ENCODE peak calls at places on chromosomes 5 and 9, in four cellular contexts. S is H54, P is nucleus accumbens, T is HTR-8/SVneo. L is an unnamed sample.

GRCh38 chr9:79233542-79233941 is 338.2 kb upstream of the TLE4 start:
- DNase-seq in S (no peak), P (no peak), T (no peak), L (peak; percentile 56)

GRCh38 chr9:127189628-127190027 is 67.2 kb upstream of the ANGPTL2 start:
- DNase-seq in S (no peak), P (no peak), T (no peak), L (no peak)

GRCh38 chr5:160297776-160298175 is 14.6 kb downstream of the CCNJL start:
- DNase-seq in S (no peak), P (no peak), T (no peak), L (no peak)

GRCh38 chr5:125005287-125005686 is 258.8 kb upstream of the ZNF608 start:
- DNase-seq in S (no peak), P (no peak), T (no peak), L (no peak)

GRCh38 chr5:151123897-151124751 is 33.5 kb downstream of the ANXA6 start:
- DNase-seq in S (peak; percentile 31), P (no peak), T (no peak), L (no peak)

GRCh38 chr5:148790545-148791333 is 35.7 kb upstream of the ADRB2 start:
- DNase-seq in S (no peak), P (no peak), T (no peak), L (no peak)

GRCh38 chr5:71887680-71888079 is 168.6 kb downstream of the CARTPT start:
- DNase-seq in S (peak; percentile 47), P (no peak), T (peak; percentile 76), L (peak; percentile 51)

GRCh38 chr9:127557466-127557869 is 54.6 kb upstream of the STXBP1 start:
- DNase-seq in S (peak; percentile 79), P (no peak), T (peak; percentile 53), L (peak; percentile 32)

GRCh38 chr5:141877478-141878185 is 578 bp downstream of the PCDH1 start:
- DNase-seq in S (no peak), P (peak; percentile 21), T (no peak), L (no peak)

GRCh38 chr9:68808481-68808880 is 103.4 kb downstream of the PIP5K1B start:
- DNase-seq in S (no peak), P (no peak), T (no peak), L (no peak)

GRCh38 chr9:6680797-6681146 is 35.2 kb upstream of the GLDC start:
- DNase-seq in S (peak; percentile 63), P (no peak), T (peak; percentile 66), L (peak; percentile 84)

GRCh38 chr9:93121316-93122241 is 12.5 kb downstream of the NINJ1 start:
- DNase-seq in S (no peak), P (no peak), T (no peak), L (no peak)

GRCh38 chr9:95044731-95045508 is 272.6 kb downstream of the FANCC start:
- DNase-seq in S (no peak), P (no peak), T (no peak), L (no peak)

GRCh38 chr9:73116030-73116429 is 35.6 kb upstream of the ANXA1 start:
- DNase-seq in S (peak; percentile 37), P (no peak), T (peak; percentile 5), L (no peak)

GRCh38 chr9:91179237-91180138 is 182.2 kb downstream of the AUH start:
- DNase-seq in S (no peak), P (no peak), T (no peak), L (no peak)

GRCh38 chr5:95803271-95804148 is 19.0 kb downstream of the GLRX start:
- DNase-seq in S (no peak), P (no peak), T (no peak), L (no peak)

GRCh38 chr5:168747987-168748777 is 169.0 kb upstream of the PANK3 start:
- DNase-seq in S (peak; percentile 72), P (no peak), T (peak; percentile 19), L (peak; percentile 22)

GRCh38 chr5:81482595-81482994 is 88.7 kb upstream of the ACOT12 start:
- DNase-seq in S (no peak), P (no peak), T (no peak), L (no peak)

GRCh38 chr5:9892696-9893095 is 262.5 kb upstream of the TAS2R1 start:
- DNase-seq in S (no peak), P (no peak), T (no peak), L (no peak)

GRCh38 chr9:96603305-96604004 is 16.2 kb downstream of the CDC14B start:
- DNase-seq in S (no peak), P (no peak), T (no peak), L (no peak)

GRCh38 chr5:171428849-171429542 is 9.5 kb downstream of the FGF18 start:
- DNase-seq in S (no peak), P (no peak), T (no peak), L (no peak)

L was measured in dermis microvascular lymphatic vessel endothelial cell.